ENCODE peak calls at places on chromosomes 4 and X, in nine cellular contexts. D is NCI-H524 treated with DMSO at 0.1 percent for 48 hours; V is stimulated activated CD4-positive, alpha-beta T cell treated with anti-CD3 and anti-CD28 coated beads, Interleukin-15, amount 100 ng/mL, for 1 hour; Y is iPS-NIHi11; Q is stimulated activated CD8-positive, alpha-beta memory T cell treated with anti-CD3 and anti-CD28 coated beads, Interleukin-12 subunit alpha, Interleukin-12 subunit beta, amount 100 ng/mL, for 1 hour; X is NCI-H1694 treated with DMSO at 0.1 percent for 48 hours; U is activated CD4-positive, alpha-beta T cell treated with anti-CD3 and anti-CD28 coated beads, Interleukin-2, amount 10 ng/mL, durations not matched to agents 7 days and 5 days; E is DMS153; B is NCI-H1417. A is an unnamed sample.

GRCh38 chrX:126448681-126449080 is 103.9 kb downstream of the DCAF12L1 start:
- DNase-seq in D (no peak), V (no peak), Y (no peak), Q (no peak), X (no peak), U (no peak), E (no peak), B (no peak), A (no peak)

GRCh38 chr4:186948361-186949291 is 225.0 kb upstream of the FAT1 start:
- DNase-seq in D (no peak), V (no peak), Y (peak; percentile 56), Q (no peak), X (no peak), U (no peak), E (no peak), B (no peak), A (no peak)

GRCh38 chr4:76084542-76084941 is 10.0 kb downstream of the ART3 start:
- DNase-seq in D (no peak), V (no peak), Y (no peak), Q (no peak), X (no peak), U (no peak), E (no peak), B (no peak), A (no peak)

GRCh38 chr4:165312506-165312905 is 15.0 kb upstream of the MSMO1 start:
- DNase-seq in D (no peak), V (no peak), Y (no peak), Q (no peak), X (no peak), U (no peak), E (no peak), B (no peak), A (no peak)

GRCh38 chr4:38512840-38513239 is 151.2 kb upstream of the KLF3 start:
- DNase-seq in D (no peak), V (no peak), Y (peak; percentile 25), Q (no peak), X (no peak), U (no peak), E (no peak), B (no peak), A (no peak)

GRCh38 chr4:17103231-17103630 is 204.8 kb upstream of the LDB2 start:
- DNase-seq in D (no peak), V (no peak), Y (no peak), Q (no peak), X (no peak), U (no peak), E (no peak), B (no peak), A (no peak)

GRCh38 chrX:103688949-103689348 is 2.5 kb upstream of the MORF4L2 start:
- DNase-seq in D (no peak), V (no peak), Y (no peak), Q (no peak), X (peak; percentile 61), U (no peak), E (peak; percentile 6), B (peak; percentile 61), A (peak; percentile 6)

GRCh38 chrX:72554448-72555140 is 18.0 kb downstream of the HDAC8 start:
- DNase-seq in D (peak; percentile 2), V (no peak), Y (peak; percentile 20), Q (no peak), X (no peak), U (no peak), E (no peak), B (no peak), A (no peak)

GRCh38 chr4:127506283-127506682 is 126.5 kb upstream of the INTU start:
- DNase-seq in D (no peak), V (no peak), Y (no peak), Q (no peak), X (no peak), U (no peak), E (no peak), B (no peak), A (no peak)

GRCh38 chr4:119211856-119212250 is 660 bp upstream of the USP53 start:
- DNase-seq in D (no peak), V (no peak), Y (no peak), Q (no peak), X (no peak), U (no peak), E (no peak), B (no peak), A (no peak)

GRCh38 chr4:41146716-41147506 is 67.4 kb downstream of the APBB2 start:
- DNase-seq in D (no peak), V (no peak), Y (no peak), Q (no peak), X (no peak), U (no peak), E (peak; percentile 26), B (no peak), A (no peak)

GRCh38 chrX:106752101-106752678 is 25.7 kb downstream of the RNF128 start:
- DNase-seq in D (no peak), V (no peak), Y (no peak), Q (no peak), X (no peak), U (no peak), E (no peak), B (peak; percentile 9), A (no peak)

GRCh38 chr4:134027931-134028330 is 173.7 kb downstream of the PABPC4L start:
- DNase-seq in D (no peak), V (no peak), Y (no peak), Q (no peak), X (no peak), U (no peak), E (peak; percentile 3), B (no peak), A (no peak)

GRCh38 chr4:87657525-87657924 is 7.4 kb downstream of the DMP1 start:
- DNase-seq in D (no peak), V (no peak), Y (no peak), Q (no peak), X (no peak), U (no peak), E (no peak), B (no peak), A (no peak)

GRCh38 chrX:104721854-104722253 is 155.9 kb downstream of the IL1RAPL2 start:
- DNase-seq in D (no peak), V (no peak), Y (no peak), Q (no peak), X (no peak), U (no peak), E (no peak), B (no peak), A (no peak)

GRCh38 chr4:170014359-170015008 is 11.7 kb downstream of the MFAP3L start:
- DNase-seq in D (no peak), V (no peak), Y (no peak), Q (no peak), X (no peak), U (no peak), E (no peak), B (peak; percentile 14), A (no peak)

GRCh38 chrX:41470706-41471105 is 23.6 kb downstream of the NYX start:
- DNase-seq in D (no peak), V (no peak), Y (no peak), Q (no peak), X (no peak), U (no peak), E (no peak), B (no peak), A (no peak)

GRCh38 chr4:40199999-40200880 is 3.4 kb downstream of the RHOH start:
- DNase-seq in D (no peak), V (no peak), Y (no peak), Q (no peak), X (no peak), U (peak; percentile 85), E (no peak), B (no peak), A (no peak)

GRCh38 chr4:90495211-90495610 is 368.0 kb downstream of the CCSER1 start:
- DNase-seq in D (peak; percentile 78), V (no peak), Y (no peak), Q (no peak), X (peak; percentile 78), U (no peak), E (no peak), B (peak; percentile 80), A (no peak)